ENCODE peak calls at places on chromosomes 13 and 19, in eight cellular contexts. P, K, N, T, Z, R, X and Y are unnamed samples.

GRCh38 chr19:48842744-48843162 is 6.5 kb upstream of the HSD17B14 start:
- DNase-seq in P (peak), K (peak), N (peak), T (peak), Z (peak), R (no peak), X (peak), Y (no peak)

GRCh38 chr19:44757057-44757734 is 8.7 kb downstream of the BCL3 start:
- DNase-seq in P (no peak), K (no peak), N (no peak), T (no peak), Z (no peak), R (no peak), X (no peak), Y (no peak)

GRCh38 chr13:37187110-37187509 is 81.6 kb upstream of the CSNK1A1L start:
- DNase-seq in P (no peak), K (no peak), N (peak), T (no peak), Z (no peak), R (no peak), X (peak), Y (no peak)

GRCh38 chr19:42657551-42657950 is 62.8 kb upstream of the CEACAM8 start:
- DNase-seq in P (no peak), K (no peak), N (no peak), T (no peak), Z (no peak), R (no peak), X (peak), Y (no peak)

GRCh38 chr13:52405369-52405766 is 604 bp downstream of the THSD1 start:
- DNase-seq in P (no peak), K (no peak), N (no peak), T (no peak), Z (no peak), R (no peak), X (peak), Y (no peak)

GRCh38 chr13:50104493-50104892 is 89.2 kb downstream of the KCNRG start:
- DNase-seq in P (no peak), K (no peak), N (no peak), T (no peak), Z (no peak), R (no peak), X (peak), Y (no peak)

GRCh38 chr13:105773887-105774538 is 761.4 kb downstream of the EFNB2 start:
- DNase-seq in P (no peak), K (no peak), N (peak), T (no peak), Z (no peak), R (no peak), X (peak), Y (no peak)

GRCh38 chr19:54893406-54893805 is 12.5 kb upstream of the NCR1 start:
- DNase-seq in P (no peak), K (no peak), N (peak), T (no peak), Z (no peak), R (no peak), X (no peak), Y (no peak)

GRCh38 chr13:67619346-67619745 is 389.2 kb upstream of the PCDH9 start:
- DNase-seq in P (no peak), K (no peak), N (no peak), T (no peak), Z (no peak), R (no peak), X (no peak), Y (no peak)

GRCh38 chr19:13978721-13979191 is 26.4 kb downstream of the DCAF15 start:
- DNase-seq in P (no peak), K (no peak), N (no peak), T (no peak), Z (no peak), R (no peak), X (no peak), Y (no peak)

GRCh38 chr13:40692946-40693345 is 26.5 kb upstream of the FOXO1 start:
- DNase-seq in P (no peak), K (no peak), N (peak), T (no peak), Z (no peak), R (no peak), X (peak), Y (no peak)

GRCh38 chr13:45809810-45810394 is 41.7 kb downstream of the SIAH3 start:
- DNase-seq in P (no peak), K (peak), N (peak), T (no peak), Z (no peak), R (no peak), X (no peak), Y (no peak)

GRCh38 chr13:94182185-94182761 is 297.2 kb downstream of the DCT start:
- DNase-seq in P (no peak), K (no peak), N (no peak), T (no peak), Z (no peak), R (no peak), X (no peak), Y (no peak)

GRCh38 chr13:53800011-53800410 is 771.4 kb downstream of the OLFM4 start:
- DNase-seq in P (no peak), K (no peak), N (no peak), T (no peak), Z (no peak), R (no peak), X (no peak), Y (no peak)

GRCh38 chr13:102376314-102376713 is 25.5 kb downstream of the FGF14 start:
- DNase-seq in P (no peak), K (no peak), N (no peak), T (no peak), Z (no peak), R (no peak), X (no peak), Y (no peak)

GRCh38 chr19:48635263-48635965 is 1.8 kb downstream of the DBP start:
- DNase-seq in P (peak), K (peak), N (peak), T (peak), Z (peak), R (peak), X (no peak), Y (peak)

GRCh38 chr13:40149611-40150283 is 494.3 kb downstream of the COG6 start:
- DNase-seq in P (no peak), K (no peak), N (peak), T (no peak), Z (no peak), R (peak), X (no peak), Y (no peak)

GRCh38 chr19:47106819-47107200 is 6.8 kb downstream of the ZC3H4 start:
- DNase-seq in P (no peak), K (no peak), N (no peak), T (no peak), Z (no peak), R (no peak), X (no peak), Y (no peak)

GRCh38 chr13:39632994-39633393 is 22.5 kb upstream of the COG6 start:
- DNase-seq in P (no peak), K (no peak), N (no peak), T (no peak), Z (no peak), R (no peak), X (no peak), Y (no peak)

GRCh38 chr13:61918841-61919240 is 503.2 kb upstream of the PCDH20 start:
- DNase-seq in P (no peak), K (no peak), N (no peak), T (no peak), Z (no peak), R (no peak), X (no peak), Y (no peak)

GRCh38 chr13:66367356-66367755 is 862.8 kb downstream of the PCDH9 start:
- DNase-seq in P (no peak), K (no peak), N (no peak), T (no peak), Z (no peak), R (no peak), X (no peak), Y (no peak)

GRCh38 chr13:87058786-87059329 is 612.3 kb upstream of the SLITRK5 start:
- DNase-seq in P (no peak), K (no peak), N (no peak), T (no peak), Z (no peak), R (no peak), X (no peak), Y (no peak)

GRCh38 chr13:25046985-25047660 is 48.8 kb upstream of the PABPC3 start:
- DNase-seq in P (no peak), K (no peak), N (peak), T (no peak), Z (peak), R (no peak), X (no peak), Y (no peak)